ENCODE peak calls at places on chromosomes 6 and 20, in ten cellular contexts. One of them, this sample, is unnamed.

GRCh38 chr20:33316958-33317357 is 33.9 kb downstream of the BPIFB1 start:
- DNase-seq in AG10803: no peak
- DNase-seq in HEK293T: no peak
- DNase-seq in Calu3: no peak
- DNase-seq in M059J: no peak
- DNase-seq in cardiac fibroblast: no peak
- DNase-seq in T follicular helper cell: no peak
- DNase-seq in A172: no peak
- DNase-seq in adrenal gland: no peak
- DNase-seq in non-pigmented ciliary epithelial cell: no peak
- DNase-seq in this sample: no peak

GRCh38 chr6:157033428-157034140 is 256.4 kb downstream of the ARID1B start:
- DNase-seq in AG10803: no peak
- DNase-seq in HEK293T: no peak
- DNase-seq in Calu3: no peak
- DNase-seq in M059J: peak
- DNase-seq in cardiac fibroblast: no peak
- DNase-seq in T follicular helper cell: no peak
- DNase-seq in A172: peak
- DNase-seq in adrenal gland: no peak
- DNase-seq in non-pigmented ciliary epithelial cell: no peak
- DNase-seq in this sample: no peak

GRCh38 chr6:91097316-91097878 is 510.5 kb upstream of the MAP3K7 start:
- DNase-seq in AG10803: no peak
- DNase-seq in HEK293T: no peak
- DNase-seq in Calu3: no peak
- DNase-seq in M059J: no peak
- DNase-seq in cardiac fibroblast: peak
- DNase-seq in T follicular helper cell: no peak
- DNase-seq in A172: no peak
- DNase-seq in adrenal gland: no peak
- DNase-seq in non-pigmented ciliary epithelial cell: no peak
- DNase-seq in this sample: no peak

GRCh38 chr6:152267967-152268845 is 369.0 kb downstream of the SYNE1 start:
- DNase-seq in AG10803: no peak
- DNase-seq in HEK293T: peak
- DNase-seq in Calu3: peak
- DNase-seq in M059J: peak
- DNase-seq in cardiac fibroblast: peak
- DNase-seq in T follicular helper cell: no peak
- DNase-seq in A172: no peak
- DNase-seq in adrenal gland: no peak
- DNase-seq in non-pigmented ciliary epithelial cell: no peak
- DNase-seq in this sample: peak

GRCh38 chr20:59518881-59519706 is 85.2 kb upstream of the PHACTR3 start:
- DNase-seq in AG10803: peak
- DNase-seq in HEK293T: peak
- DNase-seq in Calu3: peak
- DNase-seq in M059J: peak
- DNase-seq in cardiac fibroblast: peak
- DNase-seq in T follicular helper cell: no peak
- DNase-seq in A172: peak
- DNase-seq in adrenal gland: peak
- DNase-seq in non-pigmented ciliary epithelial cell: peak
- DNase-seq in this sample: peak

GRCh38 chr20:37690626-37691369 is 3.0 kb upstream of the CTNNBL1 start:
- DNase-seq in AG10803: no peak
- DNase-seq in HEK293T: no peak
- DNase-seq in Calu3: no peak
- DNase-seq in M059J: no peak
- DNase-seq in cardiac fibroblast: no peak
- DNase-seq in T follicular helper cell: no peak
- DNase-seq in A172: no peak
- DNase-seq in adrenal gland: no peak
- DNase-seq in non-pigmented ciliary epithelial cell: no peak
- DNase-seq in this sample: no peak

GRCh38 chr6:15588966-15589634 is 73.7 kb downstream of the DTNBP1 start:
- DNase-seq in AG10803: peak
- DNase-seq in HEK293T: no peak
- DNase-seq in Calu3: no peak
- DNase-seq in M059J: peak
- DNase-seq in cardiac fibroblast: peak
- DNase-seq in T follicular helper cell: no peak
- DNase-seq in A172: peak
- DNase-seq in adrenal gland: no peak
- DNase-seq in non-pigmented ciliary epithelial cell: peak
- DNase-seq in this sample: peak

GRCh38 chr20:41138527-41139226 is 1.3 kb downstream of the PLCG1 start:
- DNase-seq in AG10803: peak
- DNase-seq in HEK293T: no peak
- DNase-seq in Calu3: no peak
- DNase-seq in M059J: peak
- DNase-seq in cardiac fibroblast: peak
- DNase-seq in T follicular helper cell: no peak
- DNase-seq in A172: no peak
- DNase-seq in adrenal gland: no peak
- DNase-seq in non-pigmented ciliary epithelial cell: no peak
- DNase-seq in this sample: peak

GRCh38 chr20:36313476-36313875 is 7.3 kb downstream of the DLGAP4 start:
- DNase-seq in AG10803: no peak
- DNase-seq in HEK293T: no peak
- DNase-seq in Calu3: no peak
- DNase-seq in M059J: no peak
- DNase-seq in cardiac fibroblast: no peak
- DNase-seq in T follicular helper cell: no peak
- DNase-seq in A172: no peak
- DNase-seq in adrenal gland: no peak
- DNase-seq in non-pigmented ciliary epithelial cell: no peak
- DNase-seq in this sample: no peak